ENCODE peak calls at places on chromosome 3, in five cellular contexts. One of them, this sample, is unnamed.

GRCh38 chr3:16313955-16314645 is 49.1 kb downstream of the OXNAD1 start:
- DNase-seq in cardiac fibroblast: no peak
- DNase-seq in GM13976: no peak
- DNase-seq in foreskin fibroblast: no peak
- DNase-seq in body of pancreas: no peak
- DNase-seq in this sample: no peak

GRCh38 chr3:10792208-10792607 is 23.8 kb upstream of the SLC6A11 start:
- DNase-seq in cardiac fibroblast: no peak
- DNase-seq in GM13976: no peak
- DNase-seq in foreskin fibroblast: no peak
- DNase-seq in body of pancreas: no peak
- DNase-seq in this sample: no peak

GRCh38 chr3:9087831-9088413 is 124.7 kb upstream of the RAD18 start:
- DNase-seq in cardiac fibroblast: no peak
- DNase-seq in GM13976: no peak
- DNase-seq in foreskin fibroblast: no peak
- DNase-seq in body of pancreas: no peak
- DNase-seq in this sample: no peak

GRCh38 chr3:157131861-157132260 is 28.1 kb downstream of the CCNL1 start:
- DNase-seq in cardiac fibroblast: peak
- DNase-seq in GM13976: no peak
- DNase-seq in foreskin fibroblast: no peak
- DNase-seq in body of pancreas: no peak
- DNase-seq in this sample: no peak

GRCh38 chr3:128260275-128260674 is 107.0 kb downstream of the EEFSEC start:
- DNase-seq in cardiac fibroblast: no peak
- DNase-seq in GM13976: no peak
- DNase-seq in foreskin fibroblast: no peak
- DNase-seq in body of pancreas: no peak
- DNase-seq in this sample: no peak

GRCh38 chr3:86785381-86785780 is 205.6 kb downstream of the VGLL3 start:
- DNase-seq in cardiac fibroblast: peak
- DNase-seq in GM13976: no peak
- DNase-seq in foreskin fibroblast: no peak
- DNase-seq in body of pancreas: no peak
- DNase-seq in this sample: no peak

GRCh38 chr3:23778451-23778850 is 27.3 kb upstream of the UBE2E1 start:
- DNase-seq in cardiac fibroblast: peak
- DNase-seq in GM13976: no peak
- DNase-seq in foreskin fibroblast: peak
- DNase-seq in body of pancreas: no peak
- DNase-seq in this sample: no peak

GRCh38 chr3:191328383-191328962 is 721 bp upstream of the CCDC50 start:
- DNase-seq in cardiac fibroblast: no peak
- DNase-seq in GM13976: no peak
- DNase-seq in foreskin fibroblast: no peak
- DNase-seq in body of pancreas: no peak
- DNase-seq in this sample: no peak

GRCh38 chr3:175421897-175422296 is 562.8 kb downstream of the NAALADL2 start:
- DNase-seq in cardiac fibroblast: no peak
- DNase-seq in GM13976: no peak
- DNase-seq in foreskin fibroblast: no peak
- DNase-seq in body of pancreas: no peak
- DNase-seq in this sample: no peak

GRCh38 chr3:131338948-131339640 is 42.5 kb upstream of the NUDT16 start:
- DNase-seq in cardiac fibroblast: peak
- DNase-seq in GM13976: no peak
- DNase-seq in foreskin fibroblast: no peak
- DNase-seq in body of pancreas: no peak
- DNase-seq in this sample: no peak

GRCh38 chr3:11021611-11022011 is 29.1 kb downstream of the SLC6A1 start:
- DNase-seq in cardiac fibroblast: no peak
- DNase-seq in GM13976: no peak
- DNase-seq in foreskin fibroblast: no peak
- DNase-seq in body of pancreas: no peak
- DNase-seq in this sample: no peak

GRCh38 chr3:14440531-14441239 is 38.3 kb downstream of the SLC6A6 start:
- DNase-seq in cardiac fibroblast: no peak
- DNase-seq in GM13976: no peak
- DNase-seq in foreskin fibroblast: no peak
- DNase-seq in body of pancreas: no peak
- DNase-seq in this sample: no peak

GRCh38 chr3:180320631-180321030 is 281.3 kb upstream of the TTC14 start:
- DNase-seq in cardiac fibroblast: peak
- DNase-seq in GM13976: no peak
- DNase-seq in foreskin fibroblast: no peak
- DNase-seq in body of pancreas: no peak
- DNase-seq in this sample: no peak

GRCh38 chr3:41846850-41847249 is 115.1 kb downstream of the ULK4 start:
- DNase-seq in cardiac fibroblast: no peak
- DNase-seq in GM13976: no peak
- DNase-seq in foreskin fibroblast: no peak
- DNase-seq in body of pancreas: no peak
- DNase-seq in this sample: no peak

GRCh38 chr3:104763007-104763406 is 603.7 kb upstream of the ALCAM start:
- DNase-seq in cardiac fibroblast: peak
- DNase-seq in GM13976: no peak
- DNase-seq in foreskin fibroblast: no peak
- DNase-seq in body of pancreas: no peak
- DNase-seq in this sample: no peak

GRCh38 chr3:154955907-154956533 is 124.1 kb upstream of the MME start:
- DNase-seq in cardiac fibroblast: no peak
- DNase-seq in GM13976: no peak
- DNase-seq in foreskin fibroblast: no peak
- DNase-seq in body of pancreas: no peak
- DNase-seq in this sample: no peak

GRCh38 chr3:17491601-17492000 is 250.8 kb downstream of the TBC1D5 start:
- DNase-seq in cardiac fibroblast: peak
- DNase-seq in GM13976: no peak
- DNase-seq in foreskin fibroblast: peak
- DNase-seq in body of pancreas: no peak
- DNase-seq in this sample: no peak

GRCh38 chr3:18556503-18556902 is 131.4 kb upstream of the SATB1 start:
- DNase-seq in cardiac fibroblast: no peak
- DNase-seq in GM13976: no peak
- DNase-seq in foreskin fibroblast: no peak
- DNase-seq in body of pancreas: no peak
- DNase-seq in this sample: no peak

GRCh38 chr3:184399410-184399809 is 19.6 kb downstream of the CHRD start:
- DNase-seq in cardiac fibroblast: peak
- DNase-seq in GM13976: no peak
- DNase-seq in foreskin fibroblast: peak
- DNase-seq in body of pancreas: no peak
- DNase-seq in this sample: no peak

GRCh38 chr3:114417265-114417664 is 123.4 kb downstream of the TIGIT start:
- DNase-seq in cardiac fibroblast: no peak
- DNase-seq in GM13976: no peak
- DNase-seq in foreskin fibroblast: no peak
- DNase-seq in body of pancreas: no peak
- DNase-seq in this sample: no peak

GRCh38 chr3:114411292-114411691 is 117.5 kb downstream of the TIGIT start:
- DNase-seq in cardiac fibroblast: peak
- DNase-seq in GM13976: no peak
- DNase-seq in foreskin fibroblast: no peak
- DNase-seq in body of pancreas: no peak
- DNase-seq in this sample: no peak

GRCh38 chr3:114409291-114409690 is 115.5 kb downstream of the TIGIT start:
- DNase-seq in cardiac fibroblast: no peak
- DNase-seq in GM13976: no peak
- DNase-seq in foreskin fibroblast: no peak
- DNase-seq in body of pancreas: no peak
- DNase-seq in this sample: no peak

GRCh38 chr3:114408763-114409162 is 114.9 kb downstream of the TIGIT start:
- DNase-seq in cardiac fibroblast: no peak
- DNase-seq in GM13976: no peak
- DNase-seq in foreskin fibroblast: no peak
- DNase-seq in body of pancreas: no peak
- DNase-seq in this sample: no peak

DNA sequence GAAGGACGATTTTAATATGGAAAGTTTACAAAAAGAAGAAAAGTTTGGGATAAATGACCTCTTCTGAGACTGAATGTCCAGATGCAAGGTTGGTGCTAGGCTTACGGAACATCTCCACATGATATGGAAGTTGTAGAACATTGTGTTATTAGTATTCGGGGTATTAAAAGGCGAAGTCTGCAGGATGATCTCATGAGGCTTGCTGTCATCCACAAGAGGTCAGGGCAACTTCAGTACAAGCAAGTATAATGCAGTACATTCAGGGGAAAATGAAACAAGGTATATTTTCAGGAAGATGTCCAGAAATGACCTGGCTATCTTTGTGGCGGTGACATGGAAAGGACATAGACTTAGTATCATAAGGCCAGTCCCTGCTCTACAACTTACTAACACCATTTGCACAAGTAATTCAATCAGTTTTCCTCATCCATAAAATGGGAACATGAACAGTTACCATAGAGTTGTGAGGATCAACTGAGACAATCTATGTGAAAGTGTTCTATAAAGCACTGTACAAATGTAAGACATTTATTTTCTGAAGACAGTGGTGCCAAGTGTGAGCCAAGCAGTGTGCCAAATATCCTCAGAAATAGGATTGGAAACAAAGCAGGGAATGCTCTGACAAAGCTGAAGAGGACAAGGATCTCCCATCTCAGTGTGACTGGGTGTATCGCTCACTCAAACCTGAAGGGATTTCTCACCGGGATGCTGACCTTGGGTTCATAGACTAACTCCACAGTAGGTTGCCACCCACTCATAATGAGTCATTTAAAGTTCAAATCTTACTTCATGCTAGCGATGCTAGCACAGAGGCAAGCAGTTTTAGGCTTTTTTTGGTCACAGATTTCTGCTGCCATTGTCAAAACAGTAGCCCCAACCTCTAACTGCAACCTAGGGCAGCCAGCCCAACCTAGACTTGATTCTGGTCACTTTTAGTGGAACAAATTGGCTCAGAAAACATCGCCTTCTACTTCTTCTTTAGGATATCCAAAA is 118.3 kb downstream of the TIGIT start:
- DNase-seq in cardiac fibroblast: peak
- DNase-seq in GM13976: no peak
- DNase-seq in foreskin fibroblast: peak
- DNase-seq in body of pancreas: no peak
- DNase-seq in this sample: no peak
- TF ChIP-seq CTCF in cardiac fibroblast: no peak
- TF ChIP-seq CTCF in GM13976: peak
- TF ChIP-seq CTCF in foreskin fibroblast: no peak
- TF ChIP-seq CTCF in body of pancreas: no peak
- TF ChIP-seq CTCF in this sample: peak

GRCh38 chr3:50189274-50189673 is 2.1 kb upstream of the GNAT1 start:
- DNase-seq in cardiac fibroblast: peak
- DNase-seq in GM13976: peak
- DNase-seq in foreskin fibroblast: peak
- DNase-seq in body of pancreas: peak
- DNase-seq in this sample: peak
- TF ChIP-seq CTCF in cardiac fibroblast: peak
- TF ChIP-seq CTCF in GM13976: peak
- TF ChIP-seq CTCF in foreskin fibroblast: peak
- TF ChIP-seq CTCF in body of pancreas: peak
- TF ChIP-seq CTCF in this sample: peak

GRCh38 chr3:38094999-38095398 is 41.9 kb downstream of the ACAA1 start:
- DNase-seq in cardiac fibroblast: no peak
- DNase-seq in GM13976: no peak
- DNase-seq in foreskin fibroblast: no peak
- DNase-seq in body of pancreas: no peak
- DNase-seq in this sample: no peak

GRCh38 chr3:38099518-38099917 is 37.4 kb downstream of the ACAA1 start:
- DNase-seq in cardiac fibroblast: no peak
- DNase-seq in GM13976: no peak
- DNase-seq in foreskin fibroblast: no peak
- DNase-seq in body of pancreas: no peak
- DNase-seq in this sample: no peak

GRCh38 chr3:38098376-38098723 is 38.6 kb downstream of the ACAA1 start:
- DNase-seq in cardiac fibroblast: no peak
- DNase-seq in GM13976: no peak
- DNase-seq in foreskin fibroblast: no peak
- DNase-seq in body of pancreas: no peak
- DNase-seq in this sample: no peak

GRCh38 chr3:38095687-38096483 is 41.0 kb downstream of the ACAA1 start:
- DNase-seq in cardiac fibroblast: no peak
- DNase-seq in GM13976: no peak
- DNase-seq in foreskin fibroblast: no peak
- DNase-seq in body of pancreas: no peak
- DNase-seq in this sample: no peak

DNA sequence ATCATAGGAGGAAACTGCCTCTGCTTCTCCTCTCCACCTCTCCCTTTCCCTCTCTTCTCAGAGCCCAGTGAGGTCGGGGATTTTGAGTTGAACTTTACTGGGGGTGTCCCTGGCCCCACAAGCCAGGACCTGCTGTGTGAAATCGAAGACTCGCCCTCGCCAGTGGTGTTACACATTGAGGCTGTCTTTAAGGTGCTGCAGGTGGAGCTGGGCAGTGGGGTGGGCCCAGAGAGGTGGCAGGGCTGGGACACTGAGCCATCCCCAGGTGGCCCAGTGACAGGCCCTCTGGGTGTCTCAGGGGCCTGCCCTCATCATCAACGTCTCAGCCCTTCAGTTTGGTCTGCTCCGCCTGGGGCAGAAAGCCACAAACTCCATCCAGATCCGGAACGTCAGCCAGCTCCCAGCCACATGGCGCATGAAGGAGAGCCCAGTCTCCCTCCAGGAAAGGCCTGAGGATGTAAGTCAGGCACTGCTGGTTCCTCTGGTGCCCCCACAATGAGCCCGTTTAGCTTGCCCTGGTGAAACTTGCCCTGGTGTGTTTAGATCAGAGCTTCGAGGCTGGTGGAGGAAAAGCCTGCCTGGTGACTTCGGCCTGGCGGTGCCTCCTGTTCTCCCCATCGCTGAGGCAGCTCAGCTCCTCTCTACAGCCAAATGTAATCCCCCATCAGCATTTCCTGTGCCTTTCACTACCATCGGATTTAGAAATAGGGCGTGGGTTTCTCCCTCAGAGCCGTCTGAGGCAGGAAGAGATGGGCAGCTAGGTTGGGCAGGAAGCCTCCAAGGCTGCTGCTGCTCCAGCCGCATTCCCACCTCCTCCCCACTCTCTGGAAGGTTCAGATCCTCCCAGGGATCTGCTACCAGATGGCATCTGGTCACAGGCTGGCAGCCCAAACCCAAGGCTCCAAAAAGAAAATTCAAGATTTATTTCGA is 39.2 kb downstream of the ACAA1 start:
- DNase-seq in cardiac fibroblast: no peak
- DNase-seq in GM13976: no peak
- DNase-seq in foreskin fibroblast: no peak
- DNase-seq in body of pancreas: no peak
- DNase-seq in this sample: no peak
- TF ChIP-seq CTCF in cardiac fibroblast: no peak
- TF ChIP-seq CTCF in GM13976: no peak
- TF ChIP-seq CTCF in foreskin fibroblast: no peak
- TF ChIP-seq CTCF in body of pancreas: no peak
- TF ChIP-seq CTCF in this sample: no peak

DNA sequence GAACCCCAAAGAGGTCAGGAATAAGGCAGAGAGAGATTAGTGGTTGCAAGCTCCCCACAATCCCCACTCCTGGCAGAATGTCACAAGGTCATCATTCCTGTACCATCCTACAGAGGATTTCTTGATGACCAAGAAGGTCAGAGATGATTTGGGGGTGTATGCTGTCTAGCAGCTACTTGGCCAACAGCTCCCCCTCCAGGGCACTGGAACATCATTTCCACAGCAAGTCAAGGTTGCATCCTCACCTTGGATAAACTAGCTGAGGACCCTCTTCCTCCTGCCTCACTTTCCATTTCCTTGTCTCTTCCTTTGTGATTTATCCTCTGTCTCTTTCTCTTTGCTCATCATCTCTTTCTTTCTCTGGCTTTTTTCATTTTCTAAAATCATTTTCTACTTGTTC is 106.3 kb downstream of the PROS1 start:
- DNase-seq in cardiac fibroblast: no peak
- DNase-seq in GM13976: no peak
- DNase-seq in foreskin fibroblast: no peak
- DNase-seq in body of pancreas: no peak
- DNase-seq in this sample: no peak
- TF ChIP-seq CTCF in cardiac fibroblast: no peak
- TF ChIP-seq CTCF in GM13976: no peak
- TF ChIP-seq CTCF in foreskin fibroblast: no peak
- TF ChIP-seq CTCF in body of pancreas: no peak
- TF ChIP-seq CTCF in this sample: no peak

This sample was measured in GM20000.